ENCODE peak calls at places on chromosomes 12 and 14, in four cellular contexts. D is GM23248, M is IMR-90, H is endodermal cell. Y is an unnamed sample.

GRCh38 chr12:87171356-87171755 is 857.8 kb downstream of the C12orf50 start:
- DNase-seq in D (no peak), M (no peak), H (no peak), Y (no peak)

GRCh38 chr12:1047898-1048660 is 57.1 kb downstream of the ERC1 start:
- DNase-seq in D (peak; percentile 38), M (no peak), H (peak; percentile 63), Y (no peak)

GRCh38 chr12:69354561-69355187 is 4.9 kb upstream of the YEATS4 start:
- DNase-seq in D (no peak), M (no peak), H (peak; percentile 58), Y (no peak)

GRCh38 chr14:65224799-65225198 is 122.5 kb upstream of the MAX start:
- DNase-seq in D (peak; percentile 51), M (no peak), H (no peak), Y (no peak)

GRCh38 chr14:95683793-95684192 is 2.4 kb upstream of the TCL1B start:
- DNase-seq in D (peak; percentile 14), M (no peak), H (peak; percentile 85), Y (no peak)

GRCh38 chr12:47881826-47882427 is 22.9 kb downstream of the VDR start:
- DNase-seq in D (peak; percentile 98), M (peak; percentile 97), H (no peak), Y (peak; percentile 96)

GRCh38 chr12:93408813-93409212 is 31.1 kb downstream of the NUDT4 start:
- DNase-seq in D (no peak), M (no peak), H (no peak), Y (no peak)

GRCh38 chr14:21891921-21892320 is 218.3 kb upstream of the OR4E1 start:
- DNase-seq in D (no peak), M (no peak), H (no peak), Y (no peak)

GRCh38 chr14:76337619-76338545 is 38.1 kb upstream of the ESRRB start:
- DNase-seq in D (peak; percentile 17), M (no peak), H (no peak), Y (no peak)

GRCh38 chr12:15732341-15733061 is 56.7 kb downstream of the EPS8 start:
- DNase-seq in D (peak; percentile 77), M (no peak), H (no peak), Y (no peak)

GRCh38 chr12:21725731-21726130 is 48.8 kb downstream of the KCNJ8 start:
- DNase-seq in D (no peak), M (no peak), H (no peak), Y (no peak)

DNA sequence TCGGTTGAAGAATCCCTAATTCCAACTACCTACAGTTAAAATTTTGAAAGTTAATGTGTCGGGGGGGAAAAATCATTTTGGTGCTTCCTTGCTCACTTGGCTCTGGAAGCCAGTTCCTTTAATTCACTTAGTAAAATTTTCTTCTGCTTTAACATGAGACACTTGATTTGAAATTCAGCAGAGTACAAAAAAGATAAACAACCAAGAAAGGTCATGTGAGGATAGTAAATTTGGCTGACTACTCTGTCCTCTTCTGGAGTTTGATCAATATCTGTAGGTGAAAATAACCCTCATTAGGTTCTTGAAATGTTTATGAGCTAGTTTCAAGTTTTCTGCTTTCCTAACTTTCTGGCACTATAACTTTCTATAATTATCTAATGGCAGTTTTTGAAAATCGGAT is 43.4 kb downstream of the KCNJ8 start:
- DNase-seq in D (no peak), M (no peak), H (no peak), Y (no peak)
- H3K9ac ChIP-seq in D (no peak overlapping the region), M (no peak overlapping the region), H (no peak overlapping the region), Y (no peak overlapping the region)

GRCh38 chr14:61478971-61479473 is 157.6 kb downstream of the PRKCH start:
- DNase-seq in D (no peak), M (no peak), H (no peak), Y (no peak)
- H3K4me3 ChIP-seq in D (no peak overlapping the region), M (no peak overlapping the region), H (no peak overlapping the region), Y (no peak overlapping the region)

GRCh38 chr14:20144820-20145219 is 6.2 kb downstream of the OR4N5 start:
- DNase-seq in D (no peak), M (no peak), H (no peak), Y (no peak)
- H3K9me3 ChIP-seq in D (no peaks in the 10 kb centered on the region), M (peaks cover 4% of the 10 kb centered on the region), H (peaks cover 78% of the 10 kb centered on the region), Y (no peaks in the 10 kb centered on the region)

GRCh38 chr12:116381744-116382455 is 104.4 kb upstream of the MED13L start:
- DNase-seq in D (peak; percentile 97), M (peak; percentile 98), H (peak; percentile 94), Y (peak; percentile 93)
- H3K9ac ChIP-seq in D (peak overlapping the region; percentile 84), M (peak overlapping the region; percentile 83), H (peak overlapping the region; percentile 24), Y (peak overlapping the region; percentile 74)